ENCODE peak calls at places on chromosomes 4 and X, in four cellular contexts. Z is K562, J is HL-60, A is GM12878. D is an unnamed sample.

GRCh38 chr4:71156616-71157015 is 163.2 kb downstream of the DCK start:
- DNase-seq in A (no peak), J (no peak), Z (no peak), D (no peak)

GRCh38 chr4:124918559-124919122 is 206.1 kb upstream of the ANKRD50 start:
- DNase-seq in J (no peak), A (no peak), Z (no peak), D (no peak)

GRCh38 chr4:42710761-42711160 is 53.9 kb upstream of the ATP8A1 start:
- DNase-seq in J (no peak), A (no peak), Z (no peak), D (no peak)

GRCh38 chr4:813900-814299 is 12.0 kb downstream of the CPLX1 start:
- DNase-seq in A (no peak), J (no peak), Z (no peak), D (no peak)

GRCh38 chr4:93658443-93658842 is 170.1 kb upstream of the ATOH1 start:
- DNase-seq in Z (no peak), A (no peak), J (no peak), D (no peak)

GRCh38 chr4:118587946-118588345 is 97.2 kb upstream of the METTL14 start:
- DNase-seq in J (no peak), A (no peak), Z (no peak), D (no peak)

GRCh38 chr4:19406789-19407188 is 844.9 kb upstream of the SLIT2 start:
- DNase-seq in A (no peak), J (no peak), Z (no peak), D (no peak)

GRCh38 chrX:110087485-110088356 is 84.8 kb downstream of the TMEM164 start:
- DNase-seq in A (no peak), J (no peak), Z (no peak), D (no peak)

GRCh38 chrX:44889824-44890223 is 16.8 kb downstream of the KDM6A start:
- DNase-seq in A (no peak), Z (no peak), J (no peak), D (no peak)

GRCh38 chr4:91243132-91243531 is 1060.6 kb upstream of the GRID2 start:
- DNase-seq in A (no peak), Z (no peak), J (no peak), D (no peak)

GRCh38 chr4:114599231-114600065 is 841 bp downstream of the UGT8 start:
- DNase-seq in A (no peak), J (no peak), Z (peak), D (no peak)

GRCh38 chr4:143406523-143406922 is 69.8 kb downstream of the GAB1 start:
- DNase-seq in A (no peak), Z (peak), J (no peak), D (no peak)

GRCh38 chr4:54230479-54231418 is 1.7 kb downstream of the PDGFRA start:
- DNase-seq in A (no peak), Z (no peak), J (no peak), D (no peak)

GRCh38 chr4:5801696-5802095 is 90.7 kb downstream of the EVC start:
- DNase-seq in Z (no peak), J (no peak), A (no peak), D (no peak)

GRCh38 chr4:163398238-163398637 is 54.5 kb downstream of the NPY5R start:
- DNase-seq in J (no peak), Z (no peak), A (no peak), D (no peak)

GRCh38 chr4:85591361-85592098 is 116.6 kb downstream of the ARHGAP24 start:
- DNase-seq in Z (no peak), A (no peak), J (no peak), D (no peak)

GRCh38 chr4:15198070-15198727 is 195.9 kb downstream of the CPEB2 start:
- DNase-seq in J (no peak), Z (no peak), A (no peak), D (no peak)

GRCh38 chrX:77298296-77298695 is 148.9 kb upstream of the FGF16 start:
- DNase-seq in Z (no peak), J (no peak), A (no peak), D (no peak)

GRCh38 chr4:165085946-165086345 is 26.7 kb downstream of the TMEM192 start:
- DNase-seq in Z (no peak), A (no peak), J (no peak), D (no peak)

GRCh38 chr4:40897557-40898203 is 147.9 kb downstream of the NSUN7 start:
- DNase-seq in A (no peak), Z (peak), J (peak), D (peak)

GRCh38 chr4:42653606-42654560 is 3.0 kb downstream of the ATP8A1 start:
- DNase-seq in A (no peak), J (no peak), Z (no peak), D (no peak)

GRCh38 chrX:149939271-149940014 is 1.2 kb upstream of the EOLA2 start:
- DNase-seq in Z (peak), J (peak), A (peak), D (no peak)

GRCh38 chr4:172688536-172688935 is 480.1 kb upstream of the GALNT7 start:
- DNase-seq in J (no peak), Z (no peak), A (no peak), D (no peak)

GRCh38 chr4:41409095-41409494 is 128.9 kb upstream of the LIMCH1 start:
- DNase-seq in A (no peak), J (no peak), Z (no peak), D (no peak)

GRCh38 chr4:123505457-123506310 is 109.1 kb downstream of the SPRY1 start:
- DNase-seq in A (no peak), J (no peak), Z (peak), D (peak)

GRCh38 chrX:136879001-136879667 is 1.4 kb downstream of the RBMX start:
- DNase-seq in J (no peak), Z (no peak), A (no peak), D (no peak)

GRCh38 chr4:99234331-99235010 is 15.4 kb upstream of the ADH6 start:
- DNase-seq in J (no peak), Z (no peak), A (no peak), D (no peak)

GRCh38 chrX:130139474-130140201 is 26.0 kb downstream of the AIFM1 start:
- DNase-seq in A (no peak), Z (peak), J (no peak), D (no peak)

GRCh38 chr4:52824603-52825310 is 37.4 kb upstream of the RASL11B start:
- DNase-seq in A (no peak), J (no peak), Z (no peak), D (no peak)

GRCh38 chr4:155974476-155974749 is 20.7 kb upstream of the CTSO start:
- DNase-seq in A (peak), J (no peak), Z (no peak), D (peak)

GRCh38 chr4:98113005-98113404 is 30.3 kb downstream of the STPG2 start:
- DNase-seq in J (no peak), Z (peak), A (no peak), D (no peak)

GRCh38 chrX:1385251-1385794 is 6.6 kb downstream of the SLC25A6 start:
- DNase-seq in Z (no peak), A (no peak), J (no peak), D (no peak)

GRCh38 chr4:99447513-99447912 is 12.4 kb upstream of the ADH7 start:
- DNase-seq in A (no peak), Z (no peak), J (no peak), D (no peak)

GRCh38 chr4:106695846-106696245 is 327.3 kb upstream of the GIMD1 start:
- DNase-seq in A (no peak), Z (no peak), J (no peak), D (no peak)

GRCh38 chr4:85966308-85966882 is 393.5 kb downstream of the MAPK10 start:
- DNase-seq in J (no peak), A (no peak), Z (no peak), D (no peak)

GRCh38 chrX:121221321-121221977 is 174.0 kb downstream of the GLUD2 start:
- DNase-seq in Z (no peak), J (no peak), A (no peak), D (no peak)

GRCh38 chr4:163548481-163549243 is 54.2 kb downstream of the TMA16 start:
- DNase-seq in A (no peak), Z (peak), J (peak), D (no peak)

GRCh38 chr4:25767877-25768475 is 94.8 kb downstream of the SEL1L3 start:
- DNase-seq in A (no peak), Z (peak), J (peak), D (peak)

GRCh38 chrX:104789784-104790183 is 223.8 kb downstream of the IL1RAPL2 start:
- DNase-seq in Z (no peak), A (no peak), J (no peak), D (no peak)

GRCh38 chr4:9893329-9894108 is 112.1 kb downstream of the DRD5 start:
- DNase-seq in J (no peak), Z (peak), A (no peak), D (no peak)

GRCh38 chr4:9901262-9901661 is 119.8 kb downstream of the DRD5 start:
- DNase-seq in A (no peak), Z (no peak), J (no peak), D (no peak)

GRCh38 chr4:9894604-9895361 is 113.3 kb downstream of the DRD5 start:
- DNase-seq in A (no peak), J (no peak), Z (no peak), D (no peak)

GRCh38 chr4:9898596-9899345 is 117.3 kb downstream of the DRD5 start:
- DNase-seq in J (no peak), Z (peak), A (no peak), D (peak)
- TF ChIP-seq SPI1 in J (no peak), Z (no peak), A (no peak), D (no peak)

DNA sequence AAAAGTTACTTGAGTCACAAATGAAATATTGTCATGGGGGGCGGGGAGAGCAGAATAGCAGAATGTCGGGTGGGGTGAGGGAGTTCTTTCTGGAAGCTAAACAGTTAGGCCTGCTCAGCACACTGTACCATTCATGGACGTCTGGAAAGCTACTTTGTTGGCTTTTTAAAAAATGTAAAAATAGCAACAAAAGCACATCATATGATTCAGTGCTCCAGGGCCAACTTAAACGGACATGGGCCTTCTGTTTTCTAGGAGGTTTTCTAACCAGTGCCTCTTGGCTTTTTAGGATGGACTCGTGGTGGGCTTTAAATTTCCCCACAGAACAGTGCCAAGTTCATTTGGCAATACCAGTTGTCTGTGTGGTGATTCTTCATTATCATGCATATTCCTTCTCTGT is 57.4 kb upstream of the CLCN4 start:
- DNase-seq in A (no peak), Z (no peak), J (no peak), D (no peak)
- TF ChIP-seq SPI1 in A (no peak), Z (no peak), J (no peak), D (no peak)

GRCh38 chrX:9677098-9677739 is 88.4 kb downstream of the GPR143 start:
- DNase-seq in A (peak), J (peak), Z (no peak), D (peak)
- TF ChIP-seq SPI1 in A (peak), J (no peak), Z (no peak), D (peak)

DNA sequence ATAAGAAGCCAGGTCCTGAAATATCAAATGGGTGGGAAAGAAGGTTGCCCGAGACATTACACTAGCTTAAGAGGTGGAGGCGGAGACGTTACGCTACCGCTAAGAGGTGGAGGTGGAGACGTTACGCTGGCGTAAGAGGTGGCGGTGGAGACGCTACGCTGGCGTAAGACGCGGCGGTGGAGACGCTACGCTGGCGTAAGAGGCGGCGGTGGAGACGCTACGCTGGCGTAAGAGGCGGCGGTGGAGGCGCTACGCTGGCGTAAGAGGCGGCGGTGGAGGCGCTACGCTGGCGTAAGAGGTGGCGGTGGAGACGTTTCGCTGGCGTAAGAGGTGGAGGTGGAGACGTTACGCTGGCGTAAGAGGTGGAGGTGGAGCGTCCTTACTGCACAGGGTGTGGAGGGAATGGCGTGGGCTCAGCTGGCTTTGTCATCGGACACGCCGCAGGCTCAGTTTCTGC is 12.8 kb downstream of the CYP4V2 start:
- DNase-seq in A (no peak), Z (peak), J (no peak), D (no peak)
- TF ChIP-seq SPI1 in A (no peak), Z (no peak), J (no peak), D (no peak)

GRCh38 chr4:67204441-67204840 is 340.9 kb downstream of the CENPC start:
- DNase-seq in J (no peak), A (no peak), Z (peak), D (no peak)

DNA sequence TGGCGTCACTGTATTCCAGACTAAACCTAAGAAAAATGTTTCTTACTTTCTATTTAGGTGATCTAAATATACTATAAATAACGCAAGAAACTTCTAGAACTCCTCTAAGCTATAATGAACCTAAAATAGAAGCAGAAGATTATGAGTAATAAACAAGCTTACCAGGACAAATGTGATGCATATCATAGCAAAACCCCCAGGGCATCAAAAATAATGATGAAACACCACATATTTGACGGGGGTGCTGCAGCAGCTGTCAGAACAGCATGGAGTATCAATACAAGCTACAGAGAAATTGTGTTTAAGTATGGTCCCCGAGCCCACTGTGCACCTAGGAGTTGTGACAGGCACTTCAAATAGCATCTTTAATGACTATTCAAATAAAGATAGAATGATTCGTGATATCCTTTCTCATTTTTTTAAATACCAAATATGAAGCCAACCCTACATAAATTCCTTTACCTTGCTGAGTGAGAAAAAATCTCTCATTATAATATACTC is 337.3 kb downstream of the CENPC start:
- DNase-seq in Z (no peak), A (no peak), J (no peak), D (no peak)
- TF ChIP-seq SPI1 in Z (no peak), A (no peak), J (no peak), D (no peak)

GRCh38 chr4:185870437-185870836 is 58.4 kb upstream of the SORBS2 start:
- DNase-seq in A (no peak), J (no peak), Z (no peak), D (no peak)

GRCh38 chr4:185879666-185880312 is 67.8 kb upstream of the SORBS2 start:
- DNase-seq in A (no peak), Z (no peak), J (no peak), D (no peak)

GRCh38 chr4:185872747-185873380 is 60.9 kb upstream of the SORBS2 start:
- DNase-seq in A (no peak), J (no peak), Z (no peak), D (no peak)

GRCh38 chr4:185878633-185879032 is 66.6 kb upstream of the SORBS2 start:
- DNase-seq in J (no peak), A (no peak), Z (no peak), D (no peak)

GRCh38 chr4:185874516-185875230 is 62.7 kb upstream of the SORBS2 start:
- DNase-seq in J (no peak), A (no peak), Z (no peak), D (no peak)
- TF ChIP-seq SPI1 in J (no peak), A (no peak), Z (no peak), D (no peak)

GRCh38 chr4:67765928-67766327 is 11.7 kb upstream of the GNRHR start:
- DNase-seq in A (no peak), J (no peak), Z (no peak), D (no peak)
- TF ChIP-seq SPI1 in A (no peak), J (no peak), Z (no peak), D (no peak)

DNA sequence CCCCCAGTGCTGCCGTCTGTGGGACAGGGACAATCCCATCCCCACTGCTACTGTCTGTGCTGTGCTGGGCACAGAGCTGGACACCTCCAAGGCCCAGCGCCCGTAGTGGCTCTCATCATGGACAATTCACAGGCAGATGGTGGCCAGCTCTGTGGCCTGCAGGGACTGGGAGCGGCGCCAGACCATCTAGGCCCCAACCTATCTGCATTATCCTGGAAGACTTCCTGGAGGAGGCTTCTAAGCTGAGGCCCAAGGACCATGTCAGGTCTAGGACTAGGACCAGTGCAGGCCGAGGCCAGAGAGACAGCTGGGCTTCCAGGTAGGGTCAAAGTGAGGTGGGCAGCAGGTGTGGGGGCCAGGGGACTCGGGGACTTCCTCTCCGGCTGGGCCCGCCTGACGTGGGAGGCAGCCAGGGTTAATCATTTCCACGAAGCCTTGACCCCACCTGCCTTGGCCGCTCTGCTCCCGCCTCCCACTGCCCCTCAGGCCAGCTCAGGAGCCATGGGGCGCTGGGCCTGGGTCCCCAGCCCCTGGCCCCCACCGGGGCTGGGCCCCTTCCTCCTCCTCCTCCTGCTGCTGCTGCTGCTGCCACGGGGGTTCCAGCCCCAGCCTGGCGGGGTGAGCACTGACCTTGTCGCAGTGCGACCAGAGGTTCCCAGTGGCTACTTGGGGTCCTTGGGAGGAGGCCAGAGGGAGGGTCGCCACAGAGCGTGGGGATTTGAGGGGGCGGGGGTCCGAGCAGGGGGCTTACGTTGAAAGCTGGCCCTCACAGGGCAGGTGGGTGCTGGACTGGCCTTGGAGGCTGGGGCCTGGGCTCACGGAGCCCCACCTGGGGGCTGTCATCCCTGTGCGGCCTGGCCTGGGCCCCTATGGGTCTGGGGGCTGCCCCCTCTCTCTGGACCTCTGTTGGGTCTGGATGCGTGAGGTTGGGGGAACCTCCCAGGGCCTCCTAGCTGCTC is at the start of gene HGFAC:
- DNase-seq in J (no peak), A (no peak), Z (no peak), D (no peak)
- TF ChIP-seq SPI1 in J (no peak), A (no peak), Z (no peak), D (no peak)

DNA sequence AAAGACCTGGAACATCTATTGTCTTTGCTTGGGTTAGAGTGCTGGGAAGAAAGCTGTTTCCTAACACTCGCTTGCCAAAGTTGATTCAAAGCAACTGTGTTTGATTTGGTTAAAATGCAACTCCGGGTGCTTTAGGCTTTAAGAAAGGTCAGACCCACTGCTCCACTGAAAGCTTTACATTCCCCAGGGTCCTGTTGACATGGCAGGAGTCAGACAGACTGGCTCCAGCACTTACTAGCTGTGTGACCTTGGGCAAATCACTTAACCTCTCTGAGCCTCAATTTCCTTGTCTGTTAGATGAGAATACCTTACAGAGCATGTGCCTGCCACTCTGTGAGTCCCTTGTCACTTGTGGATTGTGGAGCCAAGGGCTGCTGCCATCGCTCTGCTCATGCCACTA is 39.0 kb downstream of the DGKK start:
- DNase-seq in A (no peak), J (no peak), Z (no peak), D (no peak)
- TF ChIP-seq SPI1 in A (no peak), J (no peak), Z (no peak), D (no peak)

GRCh38 chrX:154402622-154403127 is 4.5 kb downstream of the RPL10 start:
- DNase-seq in J (no peak), A (no peak), Z (no peak), D (no peak)
- TF ChIP-seq SPI1 in J (no peak), A (no peak), Z (no peak), D (no peak)

D was measured in GM12891.